ENCODE peak calls at places on chromosomes 1 and 21, in four cellular contexts. F is mammary epithelial cell, E is HFF-Myc, Q is choroid plexus epithelial cell. S is an unnamed sample.

GRCh38 chr1:90973897-90974798 is 47.7 kb downstream of the ZNF644 start:
- DNase-seq in Q (peak; percentile 66), E (no peak), F (peak; percentile 54), S (peak; percentile 5)

GRCh38 chr1:15714438-15715136 is 21.5 kb upstream of the SLC25A34 start:
- DNase-seq in F (no peak), Q (peak; percentile 85), E (no peak), S (no peak)

GRCh38 chr1:226226601-226227000 is 3.1 kb downstream of the MIXL1 start:
- DNase-seq in Q (no peak), E (no peak), F (no peak), S (no peak)

GRCh38 chr1:25671929-25672328 is 55.3 kb downstream of the MAN1C1 start:
- DNase-seq in F (no peak), E (no peak), Q (no peak), S (no peak)

GRCh38 chr1:16042096-16042495 is 1.5 kb upstream of the CLCNKB start:
- DNase-seq in Q (no peak), F (no peak), E (no peak), S (no peak)

GRCh38 chr1:62415687-62416086 is 21.2 kb upstream of the USP1 start:
- DNase-seq in E (no peak), Q (no peak), F (no peak), S (no peak)

GRCh38 chr1:243844186-243844585 is 5.9 kb downstream of the AKT3 start:
- DNase-seq in F (no peak), E (no peak), Q (no peak), S (no peak)

GRCh38 chr1:171948491-171948890 is 107.2 kb downstream of the DNM3 start:
- DNase-seq in E (no peak), F (peak; percentile 43), Q (peak; percentile 40), S (peak; percentile 4)

GRCh38 chr1:36392836-36393235 is 4.9 kb downstream of the LSM10 start:
- DNase-seq in Q (no peak), E (no peak), F (no peak), S (no peak)

GRCh38 chr1:108657701-108658100 is 3.2 kb downstream of the HENMT1 start:
- DNase-seq in F (no peak), E (no peak), Q (no peak), S (no peak)

GRCh38 chr1:44571712-44572571 is 102.3 kb downstream of the TMEM53 start:
- DNase-seq in E (no peak), Q (no peak), F (no peak), S (no peak)

GRCh38 chr21:40853956-40854688 is 7.2 kb upstream of the DSCAM start:
- DNase-seq in F (no peak), E (no peak), Q (no peak), S (no peak)

GRCh38 chr1:165898837-165899236 is 71.4 kb downstream of the UCK2 start:
- DNase-seq in E (peak; percentile 96), Q (peak; percentile 97), F (peak; percentile 95), S (peak; percentile 98)

GRCh38 chr1:216045400-216045799 is 377.8 kb downstream of the USH2A start:
- DNase-seq in E (peak; percentile 55), F (peak; percentile 89), Q (peak; percentile 59), S (peak; percentile 97)

GRCh38 chr1:43881415-43881814 is 52.2 kb upstream of the ARTN start:
- DNase-seq in Q (peak; percentile 53), E (peak; percentile 7), F (no peak), S (no peak)

GRCh38 chr1:50847303-50847702 is 112.8 kb downstream of the FAF1 start:
- DNase-seq in Q (no peak), E (no peak), F (no peak), S (no peak)

GRCh38 chr1:2091611-2092604 is 41.7 kb downstream of the PRKCZ start:
- DNase-seq in E (no peak), Q (no peak), F (no peak), S (no peak)

GRCh38 chr21:16570196-16570595 is 840.4 kb downstream of the USP25 start:
- DNase-seq in Q (no peak), E (no peak), F (peak; percentile 58), S (no peak)

GRCh38 chr1:14968251-14968812 is 185.2 kb upstream of the TMEM51 start:
- DNase-seq in F (peak; percentile 90), Q (peak; percentile 78), E (peak; percentile 83), S (peak; percentile 71)

GRCh38 chr1:84143796-84144565 is at the start of gene PRKACB:
- DNase-seq in F (peak; percentile 27), E (peak; percentile 39), Q (peak; percentile 75), S (no peak)

GRCh38 chr1:113321761-113322387 is 68.4 kb upstream of the MAGI3 start:
- DNase-seq in Q (no peak), F (no peak), E (peak; percentile 3), S (no peak)

GRCh38 chr1:229470406-229471043 is 36.6 kb upstream of the ACTA1 start:
- DNase-seq in F (no peak), E (no peak), Q (no peak), S (no peak)

GRCh38 chr1:156921053-156921529 is 659 bp downstream of the LRRC71 start:
- DNase-seq in F (no peak), Q (no peak), E (no peak), S (no peak)

GRCh38 chr1:48654606-48655210 is 122.0 kb downstream of the BEND5 start:
- DNase-seq in Q (no peak), E (no peak), F (no peak), S (no peak)

GRCh38 chr1:73722055-73722454 is 475.9 kb downstream of the LRRIQ3 start:
- DNase-seq in Q (no peak), F (no peak), E (no peak), S (no peak)

GRCh38 chr21:35602811-35603210 is 457.5 kb downstream of the SETD4 start:
- DNase-seq in E (no peak), Q (no peak), F (no peak), S (no peak)

GRCh38 chr21:35606578-35606977 is 453.7 kb downstream of the SETD4 start:
- DNase-seq in Q (no peak), F (peak; percentile 90), E (no peak), S (no peak)

GRCh38 chr21:35607406-35607805 is 452.9 kb downstream of the SETD4 start:
- DNase-seq in F (no peak), Q (no peak), E (no peak), S (no peak)

GRCh38 chr21:35606136-35606535 is 454.2 kb downstream of the SETD4 start:
- DNase-seq in E (no peak), F (peak; percentile 35), Q (no peak), S (no peak)

DNA sequence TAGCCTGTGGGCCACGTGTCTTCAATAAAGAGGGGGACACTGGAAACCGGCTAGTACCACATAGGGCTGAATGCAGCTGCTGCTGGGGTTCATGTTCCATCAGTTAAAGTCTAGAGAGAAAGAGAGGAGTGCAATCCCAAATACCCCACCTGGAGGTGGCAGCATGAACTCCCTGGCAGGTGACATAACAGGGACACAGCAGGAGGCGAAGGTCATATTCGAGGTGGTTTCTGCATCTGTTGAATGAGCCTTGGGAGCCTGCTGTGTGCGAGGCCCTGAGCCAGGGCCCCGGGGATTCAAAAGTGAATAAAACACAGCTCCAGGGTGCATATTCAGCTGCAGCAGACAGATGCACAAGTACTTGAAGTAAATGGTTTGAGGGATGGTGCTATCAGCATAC is 456.9 kb downstream of the SETD4 start:
- DNase-seq in Q (peak; percentile 16), E (no peak), F (no peak), S (no peak)
- TF ChIP-seq CTCF in Q (peak; percentile 27), E (no peak), F (peak; percentile 12), S (no peak)

DNA sequence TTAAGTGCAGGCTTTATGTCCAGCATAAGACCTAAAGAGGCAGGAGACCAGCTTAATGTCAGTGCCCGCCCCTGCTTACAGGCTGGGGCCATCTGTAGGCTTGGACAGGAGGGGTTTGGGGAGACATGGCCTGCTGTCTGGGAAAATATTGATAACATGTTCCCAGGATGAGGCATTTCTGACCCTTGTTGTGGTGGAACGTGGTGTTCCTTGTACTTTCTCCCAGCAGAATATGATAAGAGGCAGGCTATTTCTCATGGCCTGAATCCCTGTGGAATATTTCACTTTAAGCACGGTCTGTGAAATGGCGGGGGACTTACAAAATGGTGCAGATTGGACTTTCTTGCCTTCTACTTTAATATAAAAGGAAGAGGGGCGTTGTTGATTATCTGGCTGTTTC is 41.9 kb upstream of the PLA2G5 start:
- DNase-seq in Q (no peak), F (no peak), E (no peak), S (no peak)
- H3K4me3 ChIP-seq in Q (no peak overlapping the region), F (no peak overlapping the region), E (no peak overlapping the region), S (no peak overlapping the region)

GRCh38 chr21:45617021-45617930 is 26.2 kb upstream of the PCBP3 start:
- DNase-seq in E (no peak), Q (no peak), F (no peak), S (no peak)
- TF ChIP-seq CTCF in E (no peak), Q (no peak), F (no peak), S (peak; percentile 4)

GRCh38 chr1:155909894-155910293 is 1.3 kb downstream of the RIT1 start:
- DNase-seq in E (no peak), F (peak; percentile 54), Q (peak; percentile 56), S (no peak)
- H3K4me3 ChIP-seq in E (peak overlapping the region; percentile 61), F (peak overlapping the region; percentile 58), Q (peak overlapping the region; percentile 0), S (peak overlapping the region; percentile 90)

GRCh38 chr1:184583837-184584236 is 170.8 kb downstream of the EDEM3 start:
- DNase-seq in F (no peak), E (no peak), Q (peak; percentile 9), S (no peak)
- TF ChIP-seq CTCF in F (no peak), E (no peak), Q (peak; percentile 27), S (no peak)

DNA sequence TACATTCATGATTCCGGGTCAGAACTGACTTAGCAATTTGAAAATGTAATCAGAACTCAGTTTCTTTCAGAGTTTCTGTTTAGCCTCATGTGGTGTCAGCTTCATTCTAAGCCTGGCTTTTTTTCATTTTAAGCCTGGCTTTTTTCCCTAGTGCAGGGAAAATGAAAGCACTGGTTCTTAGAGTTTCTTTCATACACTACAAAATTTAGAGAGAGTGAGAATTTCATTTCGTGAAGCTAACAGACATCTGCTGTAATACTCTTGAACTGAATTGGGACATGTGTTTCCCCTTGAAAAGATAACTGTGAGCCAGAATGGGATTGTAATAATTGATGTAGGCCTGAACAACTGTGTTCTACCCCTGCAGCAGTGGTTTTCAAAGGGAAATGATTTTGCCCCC is 95.3 kb upstream of the KIAA0040 start:
- DNase-seq in F (no peak), E (no peak), Q (no peak), S (no peak)
- H3K4me3 ChIP-seq in F (no peak overlapping the region), E (no peak overlapping the region), Q (no peak overlapping the region), S (no peak overlapping the region)

GRCh38 chr21:42468511-42469131 is 27.4 kb downstream of the RSPH1 start:
- DNase-seq in F (peak; percentile 20), Q (no peak), E (no peak), S (no peak)

GRCh38 chr21:42465008-42465878 is 30.8 kb downstream of the RSPH1 start:
- DNase-seq in F (no peak), E (no peak), Q (peak; percentile 93), S (no peak)

GRCh38 chr21:42469272-42469671 is 26.8 kb downstream of the RSPH1 start:
- DNase-seq in Q (no peak), F (no peak), E (no peak), S (no peak)

GRCh38 chr21:42467613-42467983 is 28.4 kb downstream of the RSPH1 start:
- DNase-seq in F (no peak), E (no peak), Q (no peak), S (no peak)

GRCh38 chr21:42466700-42467612 is 29.1 kb downstream of the RSPH1 start:
- DNase-seq in E (no peak), Q (peak; percentile 38), F (no peak), S (no peak)
- TF ChIP-seq CTCF in E (peak; percentile 17), Q (peak; percentile 46), F (peak; percentile 38), S (no peak)

S was measured in AG04449.